ENCODE peak calls at places on chromosomes 16 and 17, in seven cellular contexts. One of them, this sample, is unnamed.

GRCh38 chr16:67260426-67261063 is 11.8 kb downstream of the SLC9A5 start:
- DNase-seq in stomach: peak; percentile 61
- DNase-seq in nephron progenitor cell: no peak
- DNase-seq in transverse colon: no peak
- DNase-seq in AG04449: peak; percentile 19
- DNase-seq in astrocyte of the spinal cord: peak; percentile 68
- DNase-seq in WERI-Rb-1: peak; percentile 73
- DNase-seq in this sample: peak; percentile 79

GRCh38 chr17:10116676-10117075 is 81.7 kb downstream of the GAS7 start:
- DNase-seq in AG04449: no peak
- DNase-seq in nephron progenitor cell: no peak
- DNase-seq in transverse colon: no peak
- DNase-seq in astrocyte of the spinal cord: no peak
- DNase-seq in stomach: no peak
- DNase-seq in WERI-Rb-1: no peak
- DNase-seq in this sample: no peak

GRCh38 chr16:8797364-8798173 is at the start of the genes PMM2 and TMEM186:
- DNase-seq in nephron progenitor cell: peak; percentile 89
- DNase-seq in transverse colon: peak; percentile 97
- DNase-seq in stomach: peak; percentile 96
- DNase-seq in AG04449: peak; percentile 73
- DNase-seq in astrocyte of the spinal cord: peak; percentile 97
- DNase-seq in WERI-Rb-1: peak; percentile 96
- DNase-seq in this sample: peak; percentile 99

GRCh38 chr17:33192961-33193911 is 99.9 kb downstream of the ASIC2 start:
- DNase-seq in astrocyte of the spinal cord: peak; percentile 4
- DNase-seq in stomach: no peak
- DNase-seq in AG04449: no peak
- DNase-seq in transverse colon: no peak
- DNase-seq in nephron progenitor cell: no peak
- DNase-seq in WERI-Rb-1: no peak
- DNase-seq in this sample: no peak

GRCh38 chr16:74995986-74996385 is 2.8 kb upstream of the ZNRF1 start:
- DNase-seq in stomach: no peak
- DNase-seq in WERI-Rb-1: no peak
- DNase-seq in transverse colon: no peak
- DNase-seq in AG04449: no peak
- DNase-seq in nephron progenitor cell: no peak
- DNase-seq in astrocyte of the spinal cord: no peak
- DNase-seq in this sample: no peak

GRCh38 chr17:419073-419735 is 66.6 kb upstream of the RPH3AL start:
- DNase-seq in stomach: no peak
- DNase-seq in transverse colon: peak; percentile 35
- DNase-seq in WERI-Rb-1: no peak
- DNase-seq in astrocyte of the spinal cord: no peak
- DNase-seq in nephron progenitor cell: no peak
- DNase-seq in AG04449: no peak
- DNase-seq in this sample: no peak

GRCh38 chr17:82531431-82531881 is 11.9 kb downstream of the FOXK2 start:
- DNase-seq in AG04449: no peak
- DNase-seq in WERI-Rb-1: no peak
- DNase-seq in astrocyte of the spinal cord: peak; percentile 78
- DNase-seq in nephron progenitor cell: no peak
- DNase-seq in transverse colon: no peak
- DNase-seq in stomach: no peak
- DNase-seq in this sample: no peak

GRCh38 chr17:20999044-20999573 is 43.7 kb downstream of the USP22 start:
- DNase-seq in nephron progenitor cell: no peak
- DNase-seq in WERI-Rb-1: no peak
- DNase-seq in astrocyte of the spinal cord: no peak
- DNase-seq in AG04449: no peak
- DNase-seq in stomach: no peak
- DNase-seq in transverse colon: no peak
- DNase-seq in this sample: no peak

GRCh38 chr17:50181601-50182345 is 16.0 kb downstream of the SGCA start:
- DNase-seq in nephron progenitor cell: no peak
- DNase-seq in AG04449: no peak
- DNase-seq in stomach: no peak
- DNase-seq in astrocyte of the spinal cord: peak; percentile 64
- DNase-seq in transverse colon: no peak
- DNase-seq in WERI-Rb-1: no peak
- DNase-seq in this sample: no peak

GRCh38 chr16:81590714-81591537 is 146.3 kb downstream of the CMIP start:
- DNase-seq in WERI-Rb-1: no peak
- DNase-seq in AG04449: no peak
- DNase-seq in stomach: no peak
- DNase-seq in transverse colon: no peak
- DNase-seq in nephron progenitor cell: no peak
- DNase-seq in astrocyte of the spinal cord: no peak
- DNase-seq in this sample: no peak

GRCh38 chr16:19114359-19115147 is 789 bp downstream of the ITPRIPL2 start:
- DNase-seq in transverse colon: peak; percentile 69
- DNase-seq in AG04449: no peak
- DNase-seq in WERI-Rb-1: no peak
- DNase-seq in astrocyte of the spinal cord: peak; percentile 72
- DNase-seq in nephron progenitor cell: no peak
- DNase-seq in stomach: peak; percentile 61
- DNase-seq in this sample: peak; percentile 64

GRCh38 chr16:19113577-19114358 is at the start of gene ITPRIPL2:
- DNase-seq in AG04449: no peak
- DNase-seq in nephron progenitor cell: peak; percentile 73
- DNase-seq in astrocyte of the spinal cord: peak; percentile 90
- DNase-seq in stomach: peak; percentile 83
- DNase-seq in transverse colon: peak; percentile 84
- DNase-seq in WERI-Rb-1: peak; percentile 60
- DNase-seq in this sample: peak; percentile 73

GRCh38 chr16:19118938-19119431 is 5.2 kb downstream of the ITPRIPL2 start:
- DNase-seq in WERI-Rb-1: no peak
- DNase-seq in transverse colon: peak; percentile 34
- DNase-seq in AG04449: peak; percentile 72
- DNase-seq in nephron progenitor cell: no peak
- DNase-seq in astrocyte of the spinal cord: peak; percentile 95
- DNase-seq in stomach: no peak
- DNase-seq in this sample: no peak

GRCh38 chr16:19116711-19117449 is 3.1 kb downstream of the ITPRIPL2 start:
- DNase-seq in nephron progenitor cell: no peak
- DNase-seq in AG04449: no peak
- DNase-seq in transverse colon: no peak
- DNase-seq in astrocyte of the spinal cord: no peak
- DNase-seq in stomach: no peak
- DNase-seq in WERI-Rb-1: no peak
- DNase-seq in this sample: no peak

DNA sequence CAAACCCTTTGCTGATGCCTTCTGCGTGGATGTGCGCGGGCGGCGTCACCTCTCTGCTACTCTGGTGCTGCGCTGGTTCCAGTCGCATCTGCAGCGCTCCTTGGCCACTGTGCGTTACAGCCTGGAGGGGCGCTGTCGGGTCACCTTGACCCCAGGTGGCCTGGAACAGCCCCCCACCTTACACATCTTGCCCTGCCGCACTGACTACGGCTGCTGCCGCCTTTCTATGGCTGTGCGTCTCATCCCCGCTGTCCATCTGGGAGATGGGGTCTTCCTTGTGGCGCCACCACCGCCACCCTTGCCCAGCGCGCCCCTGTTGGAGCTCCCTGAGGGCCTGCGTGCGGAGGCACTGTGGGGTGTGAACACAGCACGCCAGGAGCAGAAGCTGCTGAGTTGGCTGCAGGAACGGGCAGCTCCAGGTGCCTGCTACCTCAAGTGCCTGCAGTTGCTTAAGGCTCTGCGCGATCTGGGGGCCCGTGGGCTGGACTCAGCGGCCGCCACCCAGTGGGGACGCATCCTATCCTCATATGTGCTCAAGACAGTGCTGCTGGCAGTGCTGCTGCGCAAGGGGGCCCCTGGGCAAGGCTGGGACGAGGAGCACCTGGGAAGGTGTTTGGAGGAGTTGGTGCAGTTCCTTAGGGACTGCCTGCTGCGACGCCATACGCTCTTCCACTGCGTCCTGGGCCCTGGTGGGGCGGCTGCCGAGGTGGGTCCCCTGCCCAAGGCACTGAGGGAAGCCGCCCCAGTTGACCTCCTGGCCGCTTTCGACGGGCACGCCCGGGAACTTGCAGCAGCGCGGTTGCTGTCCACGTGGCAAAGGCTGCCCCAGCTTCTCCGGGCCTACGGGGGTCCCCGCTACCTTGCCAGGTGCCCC is 1.6 kb downstream of the ITPRIPL2 start:
- DNase-seq in stomach: no peak
- DNase-seq in WERI-Rb-1: no peak
- DNase-seq in astrocyte of the spinal cord: no peak
- DNase-seq in nephron progenitor cell: no peak
- DNase-seq in transverse colon: no peak
- DNase-seq in AG04449: no peak
- DNase-seq in this sample: no peak
- TF ChIP-seq CTCF in stomach: no peak
- TF ChIP-seq CTCF in WERI-Rb-1: peak; percentile 28
- TF ChIP-seq CTCF in astrocyte of the spinal cord: peak; percentile 26
- TF ChIP-seq CTCF in nephron progenitor cell: no peak
- TF ChIP-seq CTCF in transverse colon: peak; percentile 0
- TF ChIP-seq CTCF in AG04449: peak; percentile 39
- TF ChIP-seq CTCF in this sample: no peak

GRCh38 chr17:45847101-45847500 is 2.4 kb downstream of the SPPL2C start:
- DNase-seq in transverse colon: no peak
- DNase-seq in stomach: no peak
- DNase-seq in astrocyte of the spinal cord: no peak
- DNase-seq in WERI-Rb-1: no peak
- DNase-seq in AG04449: no peak
- DNase-seq in nephron progenitor cell: no peak
- DNase-seq in this sample: no peak

GRCh38 chr17:45848868-45849535 is 4.3 kb downstream of the SPPL2C start:
- DNase-seq in WERI-Rb-1: peak; percentile 79
- DNase-seq in AG04449: no peak
- DNase-seq in astrocyte of the spinal cord: no peak
- DNase-seq in nephron progenitor cell: no peak
- DNase-seq in stomach: no peak
- DNase-seq in transverse colon: no peak
- DNase-seq in this sample: no peak

GRCh38 chr17:45847747-45848146 is 3.1 kb downstream of the SPPL2C start:
- DNase-seq in stomach: no peak
- DNase-seq in WERI-Rb-1: no peak
- DNase-seq in transverse colon: no peak
- DNase-seq in nephron progenitor cell: no peak
- DNase-seq in AG04449: no peak
- DNase-seq in astrocyte of the spinal cord: no peak
- DNase-seq in this sample: no peak

GRCh38 chr17:45849536-45849990 is 4.9 kb downstream of the SPPL2C start:
- DNase-seq in astrocyte of the spinal cord: no peak
- DNase-seq in stomach: no peak
- DNase-seq in WERI-Rb-1: no peak
- DNase-seq in AG04449: no peak
- DNase-seq in transverse colon: no peak
- DNase-seq in nephron progenitor cell: no peak
- DNase-seq in this sample: no peak

GRCh38 chr17:45848405-45848804 is 3.7 kb downstream of the SPPL2C start:
- DNase-seq in nephron progenitor cell: no peak
- DNase-seq in stomach: no peak
- DNase-seq in transverse colon: no peak
- DNase-seq in AG04449: no peak
- DNase-seq in astrocyte of the spinal cord: no peak
- DNase-seq in WERI-Rb-1: no peak
- DNase-seq in this sample: no peak
- TF ChIP-seq CTCF in nephron progenitor cell: no peak
- TF ChIP-seq CTCF in stomach: no peak
- TF ChIP-seq CTCF in transverse colon: no peak
- TF ChIP-seq CTCF in AG04449: no peak
- TF ChIP-seq CTCF in astrocyte of the spinal cord: no peak
- TF ChIP-seq CTCF in WERI-Rb-1: peak; percentile 19
- TF ChIP-seq CTCF in this sample: no peak

DNA sequence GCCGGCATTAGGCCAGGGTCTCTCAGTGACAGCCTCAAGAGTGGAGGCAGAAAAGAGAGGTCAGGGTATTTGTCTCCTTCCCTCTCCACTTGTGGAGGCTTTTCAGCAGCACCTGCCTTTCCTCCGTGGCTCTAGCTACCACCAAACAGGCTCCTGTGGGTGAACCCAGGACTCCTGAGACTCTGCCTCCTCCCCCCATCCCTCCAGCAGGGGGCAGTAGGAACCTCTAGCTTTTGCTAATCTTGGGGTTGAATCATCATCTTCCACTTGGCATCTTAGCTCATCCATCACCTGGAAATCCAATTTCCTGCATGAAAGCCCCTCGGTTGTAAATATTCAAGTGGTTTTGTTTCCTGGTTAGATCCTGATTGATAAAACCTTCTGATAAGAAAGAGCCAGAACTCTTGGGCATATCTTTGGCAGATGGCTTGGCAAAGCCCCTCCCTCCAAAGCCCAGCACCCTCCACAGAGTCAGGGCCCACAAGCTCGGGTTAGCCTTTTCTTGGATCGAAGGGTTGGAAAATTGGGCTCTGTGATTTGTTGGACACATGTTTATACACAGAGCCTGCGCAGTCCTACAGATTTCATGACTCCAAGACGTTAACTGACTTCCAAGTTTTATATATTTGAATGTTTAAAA is 322.1 kb downstream of the MAP2K4 start:
- DNase-seq in nephron progenitor cell: peak; percentile 52
- DNase-seq in astrocyte of the spinal cord: no peak
- DNase-seq in AG04449: no peak
- DNase-seq in WERI-Rb-1: peak; percentile 70
- DNase-seq in stomach: peak; percentile 62
- DNase-seq in transverse colon: peak; percentile 54
- DNase-seq in this sample: peak; percentile 62
- TF ChIP-seq CTCF in nephron progenitor cell: peak; percentile 48
- TF ChIP-seq CTCF in astrocyte of the spinal cord: peak; percentile 38
- TF ChIP-seq CTCF in AG04449: peak; percentile 32
- TF ChIP-seq CTCF in WERI-Rb-1: peak; percentile 81
- TF ChIP-seq CTCF in stomach: peak; percentile 20
- TF ChIP-seq CTCF in transverse colon: peak; percentile 50
- TF ChIP-seq CTCF in this sample: no peak

DNA sequence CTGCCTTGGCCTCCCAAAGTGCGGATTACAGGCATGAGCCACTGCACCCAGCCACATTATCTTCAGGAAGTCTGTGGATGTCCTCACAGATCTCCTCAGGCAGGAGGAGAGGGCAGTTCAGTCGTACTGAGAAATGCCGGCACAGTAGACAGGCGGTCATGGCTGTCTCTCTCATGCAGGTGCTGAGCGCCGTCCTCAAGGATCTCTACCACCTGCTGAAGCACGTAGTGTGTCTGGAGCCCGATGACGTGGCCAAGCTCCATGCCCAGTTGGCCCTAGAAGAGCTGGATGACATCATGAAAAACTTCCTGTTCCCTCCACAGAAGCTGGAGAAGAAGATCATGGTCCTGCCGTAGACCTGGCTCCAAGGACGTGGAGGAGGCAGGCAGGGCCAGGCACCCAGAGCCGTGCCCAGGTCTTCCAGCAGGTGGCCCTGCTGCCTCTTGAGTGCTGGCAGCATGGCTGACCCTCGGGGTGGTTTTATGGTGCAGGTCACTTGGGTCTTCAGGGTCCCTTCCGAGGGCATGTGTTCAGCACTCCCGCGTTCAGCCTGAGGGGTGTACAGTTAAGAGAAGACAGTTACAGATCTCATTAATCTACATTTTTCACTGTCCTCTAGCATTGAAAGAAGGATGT is 22.0 kb upstream of the HAS3 start:
- DNase-seq in stomach: no peak
- DNase-seq in AG04449: no peak
- DNase-seq in nephron progenitor cell: no peak
- DNase-seq in astrocyte of the spinal cord: no peak
- DNase-seq in transverse colon: no peak
- DNase-seq in WERI-Rb-1: no peak
- DNase-seq in this sample: no peak
- TF ChIP-seq CTCF in stomach: no peak
- TF ChIP-seq CTCF in AG04449: no peak
- TF ChIP-seq CTCF in nephron progenitor cell: no peak
- TF ChIP-seq CTCF in astrocyte of the spinal cord: no peak
- TF ChIP-seq CTCF in transverse colon: no peak
- TF ChIP-seq CTCF in WERI-Rb-1: peak; percentile 60
- TF ChIP-seq CTCF in this sample: no peak